ENCODE peak calls at places on chromosome 4, in ten cellular contexts. K is testis, E is uterus, R is stomach, G is sigmoid colon, T is A549, F is thyroid gland, Q is adrenal gland, X is H1, H is heart left ventricle. Y is an unnamed sample.

GRCh38 chr4:91590242-91590641 is 713.5 kb upstream of the GRID2 start:
- DNase-seq in K (no peak), E (no peak), R (no peak), G (no peak), T (no peak), F (no peak), Q (no peak), X (no peak), H (no peak), Y (no peak)

GRCh38 chr4:1516261-1516660 is 110.0 kb upstream of the NKX1-1 start:
- DNase-seq in K (no peak), E (no peak), R (no peak), G (no peak), T (no peak), F (no peak), Q (no peak), X (no peak), H (peak; percentile 18), Y (no peak)

GRCh38 chr4:25861422-25861926 is 1.3 kb downstream of the SEL1L3 start:
- DNase-seq in K (no peak), E (no peak), R (no peak), G (no peak), T (peak; percentile 12), F (no peak), Q (no peak), X (no peak), H (no peak), Y (no peak)

GRCh38 chr4:162406637-162407370 is 243.0 kb upstream of the FSTL5 start:
- DNase-seq in K (no peak), E (no peak), R (no peak), G (no peak), T (no peak), F (no peak), Q (no peak), X (no peak), H (no peak), Y (no peak)

GRCh38 chr4:184283659-184284335 is 66.1 kb upstream of the ENPP6 start:
- DNase-seq in K (no peak), E (no peak), R (no peak), G (no peak), T (no peak), F (no peak), Q (no peak), X (no peak), H (no peak), Y (peak; percentile 62)

GRCh38 chr4:150232029-150232428 is 153.8 kb downstream of the DCLK2 start:
- DNase-seq in K (no peak), E (no peak), R (no peak), G (no peak), T (peak; percentile 10), F (peak; percentile 42), Q (no peak), X (no peak), H (no peak), Y (no peak)

GRCh38 chr4:145907363-145907762 is 31.3 kb downstream of the ZNF827 start:
- DNase-seq in K (no peak), E (no peak), R (no peak), G (no peak), T (no peak), F (peak; percentile 23), Q (peak; percentile 52), X (no peak), H (no peak), Y (no peak)

GRCh38 chr4:186780291-186781031 is 56.8 kb upstream of the FAT1 start:
- DNase-seq in K (no peak), E (no peak), R (no peak), G (no peak), T (no peak), F (no peak), Q (no peak), X (no peak), H (no peak), Y (no peak)

GRCh38 chr4:154928640-154929257 is 147.7 kb downstream of the RBM46 start:
- DNase-seq in K (peak; percentile 53), E (no peak), R (no peak), G (no peak), T (peak; percentile 45), F (peak; percentile 64), Q (no peak), X (peak; percentile 17), H (no peak), Y (no peak)

GRCh38 chr4:93416337-93417102 is 412.0 kb upstream of the ATOH1 start:
- DNase-seq in K (no peak), E (no peak), R (no peak), G (no peak), T (no peak), F (no peak), Q (no peak), X (no peak), H (no peak), Y (no peak)

GRCh38 chr4:183026701-183027100 is 72.4 kb upstream of the WWC2 start:
- DNase-seq in K (no peak), E (no peak), R (no peak), G (no peak), T (no peak), F (no peak), Q (no peak), X (no peak), H (no peak), Y (no peak)

GRCh38 chr4:35151816-35152572 is 1092.3 kb downstream of the ARAP2 start:
- DNase-seq in K (peak; percentile 54), E (no peak), R (no peak), G (no peak), T (peak; percentile 29), F (peak; percentile 14), Q (no peak), X (peak; percentile 7), H (no peak), Y (no peak)

GRCh38 chr4:24248674-24249644 is 335.4 kb downstream of the DHX15 start:
- DNase-seq in K (no peak), E (no peak), R (no peak), G (no peak), T (no peak), F (no peak), Q (no peak), X (no peak), H (peak; percentile 49), Y (no peak)

GRCh38 chr4:52574036-52574435 is 85.1 kb downstream of the USP46 start:
- DNase-seq in K (no peak), E (no peak), R (no peak), G (no peak), T (no peak), F (no peak), Q (no peak), X (no peak), H (no peak), Y (no peak)

GRCh38 chr4:54539500-54540029 is 118.2 kb upstream of the KIT start:
- DNase-seq in K (peak; percentile 63), E (no peak), R (peak; percentile 74), G (no peak), T (peak; percentile 30), F (peak; percentile 72), Q (peak; percentile 87), X (no peak), H (peak; percentile 66), Y (no peak)

GRCh38 chr4:188433916-188434315 is 294.7 kb downstream of the TRIML1 start:
- DNase-seq in K (no peak), E (no peak), R (no peak), G (no peak), T (no peak), F (no peak), Q (no peak), X (no peak), H (no peak), Y (no peak)

GRCh38 chr4:60450054-60450453 is 750.1 kb upstream of the ADGRL3 start:
- DNase-seq in K (no peak), E (no peak), R (no peak), G (no peak), T (no peak), F (no peak), Q (no peak), X (no peak), H (no peak), Y (no peak)

GRCh38 chr4:60455380-60455779 is 744.7 kb upstream of the ADGRL3 start:
- DNase-seq in K (no peak), E (no peak), R (no peak), G (no peak), T (no peak), F (no peak), Q (no peak), X (no peak), H (no peak), Y (no peak)

GRCh38 chr4:60452259-60452658 is 747.9 kb upstream of the ADGRL3 start:
- DNase-seq in K (no peak), E (no peak), R (no peak), G (no peak), T (no peak), F (no peak), Q (no peak), X (no peak), H (no peak), Y (no peak)
- H3K4me1 ChIP-seq in K (no peaks in the 10 kb centered on the region), E (no peaks in the 10 kb centered on the region), R (no peaks in the 10 kb centered on the region), G (no peaks in the 10 kb centered on the region), T (no peaks in the 10 kb centered on the region), F (no peaks in the 10 kb centered on the region), Q (no peaks in the 10 kb centered on the region), X (no peaks in the 10 kb centered on the region), H (no peaks in the 10 kb centered on the region), Y (no peaks in the 10 kb centered on the region)

GRCh38 chr4:123396294-123397275 is at the start of gene SPRY1:
- DNase-seq in K (peak; percentile 96), E (peak; percentile 89), R (peak; percentile 91), G (peak; percentile 94), T (peak; percentile 85), F (peak; percentile 95), Q (peak; percentile 89), X (peak; percentile 60), H (peak; percentile 93), Y (peak; percentile 96)
- TF ChIP-seq POLR2A in K (peak; percentile 30), E (peak; percentile 81), R (peak; percentile 41), G (peak; percentile 27), T (no peak), F (peak; percentile 97), Q (peak; percentile 85), X (peak; percentile 62), H (peak; percentile 96), Y (peak; percentile 61)

DNA sequence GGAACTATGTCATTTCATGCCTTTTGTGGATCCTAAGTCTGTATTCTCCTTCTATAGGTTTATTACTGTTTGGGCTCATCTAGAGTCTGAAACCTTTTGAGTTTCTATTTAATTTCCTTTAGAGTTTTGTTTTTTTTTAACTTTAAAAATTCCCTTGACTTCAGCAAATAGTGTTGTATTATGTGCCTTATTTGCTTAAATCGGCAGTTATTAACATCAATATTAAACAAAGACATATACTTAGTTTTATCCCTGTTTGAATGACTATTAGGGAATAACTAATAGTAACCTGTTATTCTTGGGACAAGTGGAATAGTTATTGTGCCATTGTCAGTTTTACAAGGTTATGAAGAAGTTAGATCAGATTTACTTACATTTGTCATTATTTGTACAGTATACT is 112.8 kb upstream of the NUDT6 start:
- DNase-seq in K (no peak), E (no peak), R (no peak), G (no peak), T (no peak), F (no peak), Q (no peak), X (no peak), H (no peak), Y (no peak)
- H3K4me3 ChIP-seq in K (no peak overlapping the region), E (no peak overlapping the region), R (no peak overlapping the region), G (no peak overlapping the region), T (no peak overlapping the region), F (no peak overlapping the region), Q (no peak overlapping the region), X (no peak overlapping the region), H (no peak overlapping the region), Y (no peak overlapping the region)

DNA sequence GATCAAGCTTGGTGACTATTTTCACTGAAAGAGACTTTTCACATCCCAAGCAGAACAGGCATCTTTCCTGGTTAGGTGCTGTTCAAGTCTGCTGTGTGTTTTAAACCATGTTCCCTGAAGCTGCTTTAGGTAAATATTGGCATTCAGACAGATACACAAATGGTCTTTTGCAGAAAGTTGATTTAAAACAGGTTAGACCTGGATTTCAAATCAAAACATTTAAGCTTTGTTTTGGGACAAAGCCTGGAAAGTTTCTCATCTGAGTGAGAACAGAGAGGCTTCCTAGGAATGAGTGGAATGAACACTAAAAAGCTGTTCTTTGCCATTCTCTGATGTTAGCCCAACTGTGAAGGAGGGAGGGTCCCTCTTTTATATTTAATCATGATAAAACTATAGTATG is 10.1 kb downstream of the ANXA3 start:
- DNase-seq in K (no peak), E (no peak), R (no peak), G (no peak), T (no peak), F (no peak), Q (no peak), X (no peak), H (no peak), Y (no peak)
- H3K4me1 ChIP-seq in K (no peaks in the 10 kb centered on the region), E (no peaks in the 10 kb centered on the region), R (peaks cover 70% of the 10 kb centered on the region), G (peaks cover 44% of the 10 kb centered on the region), T (peaks cover 98% of the 10 kb centered on the region), F (peaks cover 60% of the 10 kb centered on the region), Q (no peaks in the 10 kb centered on the region), X (peaks cover 13% of the 10 kb centered on the region), H (peaks cover 9% of the 10 kb centered on the region), Y (peaks cover 60% of the 10 kb centered on the region)

Y was measured in esophagus muscularis mucosa.